ENCODE peak calls at places on chromosomes 4 and X, in ten cellular contexts. F, Q, S, W, G, B, E, L, N and I are unnamed samples.

GRCh38 chr4:155473420-155474095 is 96.8 kb upstream of the MAP9 start:
- DNase-seq in F (no peak), Q (no peak), S (no peak), W (no peak), G (no peak), B (no peak), E (no peak), L (no peak), N (no peak), I (no peak)

GRCh38 chrX:3449287-3449686 is 102.8 kb upstream of the MXRA5 start:
- DNase-seq in F (no peak), Q (no peak), S (no peak), W (no peak), G (no peak), B (no peak), E (no peak), L (no peak), N (no peak), I (no peak)

GRCh38 chr4:46946914-46947313 is 37.9 kb upstream of the COX7B2 start:
- DNase-seq in F (no peak), Q (no peak), S (no peak), W (no peak), G (no peak), B (no peak), E (no peak), L (no peak), N (no peak), I (no peak)

GRCh38 chr4:74499986-74500781 is 55.2 kb downstream of the AREG start:
- DNase-seq in F (no peak), Q (no peak), S (no peak), W (no peak), G (no peak), B (no peak), E (no peak), L (no peak), N (no peak), I (no peak)

GRCh38 chr4:154643493-154643892 is 31.0 kb upstream of the FGG start:
- DNase-seq in F (no peak), Q (no peak), S (no peak), W (no peak), G (no peak), B (no peak), E (no peak), L (no peak), N (no peak), I (no peak)

GRCh38 chr4:143514432-143514831 is 930 bp downstream of the SMARCA5 start:
- DNase-seq in F (peak; percentile 59), Q (peak; percentile 64), S (peak; percentile 73), W (peak; percentile 32), G (peak; percentile 58), B (no peak), E (peak; percentile 49), L (peak; percentile 79), N (peak; percentile 58), I (peak; percentile 48)

GRCh38 chr4:125316391-125316780 is 1.6 kb downstream of the FAT4 start:
- DNase-seq in F (peak; percentile 26), Q (peak; percentile 51), S (no peak), W (peak; percentile 25), G (peak; percentile 33), B (no peak), E (peak; percentile 39), L (no peak), N (no peak), I (peak; percentile 75)

GRCh38 chr4:21628116-21628515 is 320.5 kb downstream of the KCNIP4 start:
- DNase-seq in F (no peak), Q (no peak), S (no peak), W (no peak), G (no peak), B (no peak), E (no peak), L (no peak), N (no peak), I (no peak)

GRCh38 chr4:118741456-118741855 is 56.3 kb downstream of the METTL14 start:
- DNase-seq in F (no peak), Q (no peak), S (no peak), W (no peak), G (no peak), B (no peak), E (no peak), L (no peak), N (no peak), I (no peak)

DNA sequence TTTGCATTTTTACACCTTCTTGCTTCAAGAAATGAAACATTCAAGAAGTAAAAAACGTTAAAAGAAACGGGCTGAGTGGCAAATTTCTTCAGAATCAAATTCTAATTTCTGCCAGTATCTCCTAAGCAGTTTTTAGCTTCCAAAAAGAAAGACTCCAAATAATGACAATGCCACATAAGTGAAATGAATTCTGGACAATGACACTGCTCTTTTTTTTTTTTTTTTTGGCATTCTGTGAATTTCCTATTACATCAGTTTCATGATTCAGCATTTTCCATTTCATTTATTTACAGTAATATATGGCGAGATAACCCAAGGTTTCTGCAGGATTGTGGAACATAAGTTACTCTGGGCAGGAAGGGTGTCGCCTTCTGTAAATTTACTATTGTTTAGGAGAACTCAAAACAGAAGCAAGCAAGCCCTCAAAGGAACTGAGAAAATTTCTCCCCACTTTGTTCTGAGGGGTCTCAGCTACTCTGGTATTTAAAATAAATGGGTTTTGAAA is 1.3 kb downstream of the SEL1L3 start:
- DNase-seq in F (no peak), Q (no peak), S (peak; percentile 66), W (no peak), G (no peak), B (no peak), E (no peak), L (no peak), N (no peak), I (no peak)
- H3K27ac ChIP-seq in F (peak overlapping the region; percentile 91), Q (no peak overlapping the region), S (peak overlapping the region; percentile 94), W (peak overlapping the region; percentile 73), G (peak overlapping the region; percentile 86), B (peak overlapping the region; percentile 48), E (no peak overlapping the region), L (no peak overlapping the region), N (no peak overlapping the region), I (no peak overlapping the region)

DNA sequence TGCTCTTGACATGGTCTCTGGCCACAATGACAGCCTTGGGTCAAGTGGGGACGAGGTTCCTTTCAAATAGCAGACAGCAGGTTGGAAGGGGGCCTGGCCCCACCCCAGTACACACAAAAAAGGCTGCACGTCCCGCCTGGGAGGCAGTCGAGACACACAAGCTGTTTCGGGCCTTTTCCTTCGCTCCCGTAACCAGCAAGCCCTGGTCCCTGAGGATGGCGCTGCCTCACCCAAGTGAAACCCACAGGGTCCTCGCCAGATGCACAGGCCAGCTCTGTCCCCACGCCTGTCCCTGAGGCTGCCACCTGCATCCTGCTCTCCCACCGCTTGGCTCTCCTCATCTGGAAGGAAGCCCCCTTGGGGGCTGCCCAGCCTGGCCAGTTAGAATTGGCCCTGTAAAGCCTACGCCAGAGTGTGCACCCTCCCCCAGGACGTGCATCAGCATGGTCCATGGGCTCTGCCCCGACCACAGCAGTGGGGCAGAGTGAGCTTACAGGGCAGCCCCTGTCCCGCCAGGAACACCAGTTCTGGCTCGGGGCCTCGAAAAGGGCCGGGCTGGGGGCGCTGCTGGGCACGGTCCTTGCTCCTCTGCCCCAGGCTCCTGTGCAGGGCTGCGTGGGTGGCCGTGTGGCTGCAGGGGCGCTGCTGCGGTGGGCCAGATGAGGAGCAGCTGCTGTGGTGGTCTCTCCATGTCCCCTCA is 2.0 kb downstream of the CPLX1 start:
- DNase-seq in F (no peak), Q (no peak), S (no peak), W (no peak), G (no peak), B (no peak), E (no peak), L (peak; percentile 55), N (no peak), I (no peak)
- H3K4me3 ChIP-seq in F (no peak overlapping the region), Q (no peak overlapping the region), S (no peak overlapping the region), W (no peak overlapping the region), G (no peak overlapping the region), B (no peak overlapping the region), E (no peak overlapping the region), L (no peak overlapping the region), N (no peak overlapping the region), I (no peak overlapping the region)

GRCh38 chrX:129780441-129781105 is 824 bp downstream of the SASH3 start:
- DNase-seq in F (no peak), Q (no peak), S (peak; percentile 52), W (no peak), G (no peak), B (no peak), E (no peak), L (no peak), N (no peak), I (no peak)

GRCh38 chrX:129781134-129782014 is 1.6 kb downstream of the SASH3 start:
- DNase-seq in F (no peak), Q (no peak), S (peak; percentile 90), W (no peak), G (peak; percentile 19), B (no peak), E (no peak), L (no peak), N (peak; percentile 48), I (no peak)

GRCh38 chrX:129779747-129780146 is at the start of gene SASH3:
- DNase-seq in F (no peak), Q (no peak), S (peak; percentile 84), W (peak; percentile 40), G (peak; percentile 42), B (no peak), E (no peak), L (no peak), N (peak; percentile 40), I (peak; percentile 66)

GRCh38 chrX:129777218-129777768 is 2.5 kb upstream of the SASH3 start:
- DNase-seq in F (peak; percentile 54), Q (no peak), S (peak; percentile 89), W (no peak), G (peak; percentile 44), B (no peak), E (no peak), L (no peak), N (no peak), I (peak; percentile 32)

DNA sequence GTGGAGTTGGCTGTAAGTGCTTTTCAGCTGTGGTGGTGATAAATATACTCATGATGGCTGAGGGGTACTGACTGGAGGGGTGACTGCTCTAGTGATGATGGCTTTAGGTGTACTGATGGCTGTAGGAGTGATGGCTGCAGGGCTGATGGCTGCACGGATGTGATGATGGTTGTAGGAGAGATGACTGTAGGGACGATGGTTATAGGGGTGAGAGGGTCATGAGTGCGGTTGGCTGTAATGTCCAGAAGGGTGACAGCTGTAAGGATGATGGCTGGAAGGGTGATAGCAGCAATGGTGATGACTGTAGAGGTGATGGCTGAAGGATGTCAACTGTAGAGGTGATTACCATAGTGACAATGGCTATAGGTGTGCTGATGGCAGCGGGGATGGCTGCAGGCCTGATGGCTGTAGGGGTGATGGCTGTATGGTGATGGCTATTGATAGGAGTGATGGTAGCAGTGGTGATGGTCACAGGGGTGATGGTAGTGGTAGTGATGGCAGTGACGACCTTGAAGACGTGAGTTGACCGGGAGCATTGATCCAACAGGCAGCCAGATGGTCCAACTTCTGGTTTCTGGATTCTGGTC is 570 bp upstream of the SASH3 start:
- DNase-seq in F (no peak), Q (no peak), S (no peak), W (no peak), G (no peak), B (no peak), E (no peak), L (no peak), N (no peak), I (no peak)
- H3K4me1 ChIP-seq in F (no peaks in the 10 kb centered on the region), Q (no peaks in the 10 kb centered on the region), S (peaks cover 72% of the 10 kb centered on the region), W (no peaks in the 10 kb centered on the region), G (no peaks in the 10 kb centered on the region), B (no peaks in the 10 kb centered on the region), E (no peaks in the 10 kb centered on the region), L (no peaks in the 10 kb centered on the region), N (no peaks in the 10 kb centered on the region), I (no peaks in the 10 kb centered on the region)

DNA sequence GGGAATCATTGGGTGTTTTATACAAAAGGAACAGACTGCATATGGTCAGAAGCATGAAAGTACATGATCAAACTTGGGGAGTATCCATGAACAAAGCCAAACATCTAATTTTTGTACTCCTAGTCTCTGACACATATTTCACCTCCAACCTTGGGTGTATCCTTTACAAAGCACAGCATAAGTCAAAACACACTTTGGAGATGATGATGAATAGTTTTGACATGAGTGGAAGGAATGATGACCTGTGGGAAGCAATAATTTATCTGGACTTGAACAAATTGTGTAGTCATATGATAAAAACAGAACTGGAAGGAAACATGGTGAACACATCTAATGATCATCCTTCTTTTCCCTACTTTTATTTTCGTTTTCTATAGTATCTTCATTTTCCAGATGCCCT is 108.7 kb upstream of the PLS3 start:
- DNase-seq in F (no peak), Q (no peak), S (no peak), W (no peak), G (no peak), B (no peak), E (no peak), L (no peak), N (no peak), I (no peak)
- H3K27ac ChIP-seq in F (no peak overlapping the region), Q (no peak overlapping the region), S (no peak overlapping the region), W (no peak overlapping the region), G (no peak overlapping the region), B (no peak overlapping the region), E (no peak overlapping the region), L (no peak overlapping the region), N (no peak overlapping the region), I (no peak overlapping the region)